ENCODE peak calls at places on chromosomes 5 and 9, in four cellular contexts. One of them, this sample, is unnamed.

GRCh38 chr5:73365990-73366667 is 82.4 kb downstream of the FOXD1 start:
- DNase-seq in psoas muscle: no peak
- DNase-seq in progenitor cell of endocrine pancreas: no peak
- DNase-seq in pancreas: no peak
- DNase-seq in this sample: no peak

GRCh38 chr9:112867275-112867991 is 23.2 kb downstream of the SLC46A2 start:
- DNase-seq in psoas muscle: no peak
- DNase-seq in progenitor cell of endocrine pancreas: no peak
- DNase-seq in pancreas: no peak
- DNase-seq in this sample: peak

GRCh38 chr5:172479784-172480115 is 25.4 kb upstream of the SH3PXD2B start:
- DNase-seq in psoas muscle: no peak
- DNase-seq in progenitor cell of endocrine pancreas: no peak
- DNase-seq in pancreas: no peak
- DNase-seq in this sample: no peak

GRCh38 chr5:122262107-122262506 is 49.9 kb upstream of the SNCAIP start:
- DNase-seq in psoas muscle: no peak
- DNase-seq in progenitor cell of endocrine pancreas: no peak
- DNase-seq in pancreas: no peak
- DNase-seq in this sample: no peak

GRCh38 chr9:114680266-114681011 is 1.6 kb downstream of the TEX48 start:
- DNase-seq in psoas muscle: no peak
- DNase-seq in progenitor cell of endocrine pancreas: no peak
- DNase-seq in pancreas: no peak
- DNase-seq in this sample: no peak

GRCh38 chr5:88727705-88728313 is 155.2 kb downstream of the MEF2C start:
- DNase-seq in psoas muscle: no peak
- DNase-seq in progenitor cell of endocrine pancreas: no peak
- DNase-seq in pancreas: no peak
- DNase-seq in this sample: no peak

GRCh38 chr5:180289433-180289832 is 2.5 kb downstream of the MAPK9 start:
- DNase-seq in psoas muscle: no peak
- DNase-seq in progenitor cell of endocrine pancreas: no peak
- DNase-seq in pancreas: peak
- DNase-seq in this sample: no peak

GRCh38 chr5:94745786-94746730 is 127.6 kb downstream of the SLF1 start:
- DNase-seq in psoas muscle: no peak
- DNase-seq in progenitor cell of endocrine pancreas: no peak
- DNase-seq in pancreas: no peak
- DNase-seq in this sample: no peak

GRCh38 chr5:178624626-178625546 is 2.0 kb downstream of the CLK4 start:
- DNase-seq in psoas muscle: no peak
- DNase-seq in progenitor cell of endocrine pancreas: no peak
- DNase-seq in pancreas: no peak
- DNase-seq in this sample: no peak

GRCh38 chr9:80995759-80996158 is 693.6 kb downstream of the TLE1 start:
- DNase-seq in psoas muscle: no peak
- DNase-seq in progenitor cell of endocrine pancreas: no peak
- DNase-seq in pancreas: no peak
- DNase-seq in this sample: no peak

GRCh38 chr5:74682636-74683035 is 2.4 kb upstream of the HEXB start:
- DNase-seq in psoas muscle: no peak
- DNase-seq in progenitor cell of endocrine pancreas: no peak
- DNase-seq in pancreas: no peak
- DNase-seq in this sample: no peak

GRCh38 chr5:98763001-98763630 is 10.3 kb upstream of the RGMB start:
- DNase-seq in psoas muscle: no peak
- DNase-seq in progenitor cell of endocrine pancreas: no peak
- DNase-seq in pancreas: no peak
- DNase-seq in this sample: no peak

GRCh38 chr5:117731445-117731844 is 1156.8 kb upstream of the SEMA6A start:
- DNase-seq in psoas muscle: no peak
- DNase-seq in progenitor cell of endocrine pancreas: no peak
- DNase-seq in pancreas: no peak
- DNase-seq in this sample: no peak

GRCh38 chr9:133960568-133961129 is 31.5 kb downstream of the VAV2 start:
- DNase-seq in psoas muscle: peak
- DNase-seq in progenitor cell of endocrine pancreas: no peak
- DNase-seq in pancreas: peak
- DNase-seq in this sample: peak

GRCh38 chr5:6543830-6544560 is 88.8 kb downstream of the NSUN2 start:
- DNase-seq in psoas muscle: no peak
- DNase-seq in progenitor cell of endocrine pancreas: no peak
- DNase-seq in pancreas: no peak
- DNase-seq in this sample: no peak

GRCh38 chr9:102840356-102840755 is 154.8 kb upstream of the CYLC2 start:
- DNase-seq in psoas muscle: no peak
- DNase-seq in progenitor cell of endocrine pancreas: no peak
- DNase-seq in pancreas: no peak
- DNase-seq in this sample: no peak

GRCh38 chr9:136049451-136050265 is 45.4 kb downstream of the NACC2 start:
- DNase-seq in psoas muscle: no peak
- DNase-seq in progenitor cell of endocrine pancreas: no peak
- DNase-seq in pancreas: peak
- DNase-seq in this sample: no peak

GRCh38 chr5:123835421-123835820 is 323.4 kb downstream of the CSNK1G3 start:
- DNase-seq in psoas muscle: no peak
- DNase-seq in progenitor cell of endocrine pancreas: no peak
- DNase-seq in pancreas: no peak
- DNase-seq in this sample: no peak

GRCh38 chr9:124507880-124508432 is 757 bp upstream of the NR5A1 start:
- DNase-seq in psoas muscle: no peak
- DNase-seq in progenitor cell of endocrine pancreas: no peak
- DNase-seq in pancreas: no peak
- DNase-seq in this sample: peak

GRCh38 chr9:104773118-104773517 is 9.2 kb downstream of the NIPSNAP3B start:
- DNase-seq in psoas muscle: no peak
- DNase-seq in progenitor cell of endocrine pancreas: no peak
- DNase-seq in pancreas: no peak
- DNase-seq in this sample: no peak

GRCh38 chr9:126891676-126892075 is 22.9 kb upstream of the RALGPS1 start:
- DNase-seq in psoas muscle: no peak
- DNase-seq in progenitor cell of endocrine pancreas: no peak
- DNase-seq in pancreas: no peak
- DNase-seq in this sample: no peak

GRCh38 chr9:124363326-124364096 is 51.7 kb downstream of the PSMB7 start:
- DNase-seq in psoas muscle: no peak
- DNase-seq in progenitor cell of endocrine pancreas: no peak
- DNase-seq in pancreas: no peak
- DNase-seq in this sample: no peak

GRCh38 chr5:10709409-10709808 is 51.6 kb downstream of the DAP start:
- DNase-seq in psoas muscle: no peak
- DNase-seq in progenitor cell of endocrine pancreas: no peak
- DNase-seq in pancreas: no peak
- DNase-seq in this sample: no peak

GRCh38 chr9:136016882-136017812 is 56.0 kb upstream of the UBAC1 start:
- DNase-seq in psoas muscle: peak
- DNase-seq in progenitor cell of endocrine pancreas: no peak
- DNase-seq in pancreas: peak
- DNase-seq in this sample: peak

DNA sequence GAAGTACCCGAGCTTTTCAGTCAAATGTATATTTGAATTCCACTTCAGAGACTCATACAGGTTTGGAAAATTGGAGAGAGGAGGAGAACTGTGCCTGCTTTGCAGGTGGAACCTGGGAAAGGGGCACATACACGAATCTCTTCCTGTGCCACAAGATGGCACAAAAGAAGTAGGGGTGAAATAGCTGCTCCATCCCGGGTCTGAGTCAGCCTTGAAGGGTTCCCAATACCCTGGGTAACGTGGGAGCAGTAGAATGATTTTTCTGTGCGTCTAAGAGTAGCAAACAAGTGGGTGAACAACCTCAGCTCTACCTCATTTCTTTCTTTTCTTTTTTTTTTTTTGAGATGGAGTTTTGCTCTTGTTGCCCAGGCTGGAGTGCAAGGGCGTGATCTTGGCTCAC is 73.3 kb upstream of the PANK3 start:
- DNase-seq in psoas muscle: no peak
- DNase-seq in progenitor cell of endocrine pancreas: no peak
- DNase-seq in pancreas: no peak
- DNase-seq in this sample: no peak
- TF ChIP-seq CTCF in psoas muscle: no peak
- TF ChIP-seq CTCF in progenitor cell of endocrine pancreas: no peak
- TF ChIP-seq CTCF in pancreas: no peak
- TF ChIP-seq CTCF in this sample: no peak

GRCh38 chr5:132369471-132370240 is at the start of gene SLC22A5:
- DNase-seq in psoas muscle: peak
- DNase-seq in progenitor cell of endocrine pancreas: peak
- DNase-seq in pancreas: peak
- DNase-seq in this sample: peak

GRCh38 chr5:132372122-132372521 is 2.6 kb downstream of the SLC22A5 start:
- DNase-seq in psoas muscle: no peak
- DNase-seq in progenitor cell of endocrine pancreas: no peak
- DNase-seq in pancreas: no peak
- DNase-seq in this sample: no peak

GRCh38 chr5:132371603-132371994 is 2.1 kb downstream of the SLC22A5 start:
- DNase-seq in psoas muscle: no peak
- DNase-seq in progenitor cell of endocrine pancreas: no peak
- DNase-seq in pancreas: no peak
- DNase-seq in this sample: no peak

GRCh38 chr5:132370241-132370820 is 821 bp downstream of the SLC22A5 start:
- DNase-seq in psoas muscle: no peak
- DNase-seq in progenitor cell of endocrine pancreas: no peak
- DNase-seq in pancreas: peak
- DNase-seq in this sample: peak

DNA sequence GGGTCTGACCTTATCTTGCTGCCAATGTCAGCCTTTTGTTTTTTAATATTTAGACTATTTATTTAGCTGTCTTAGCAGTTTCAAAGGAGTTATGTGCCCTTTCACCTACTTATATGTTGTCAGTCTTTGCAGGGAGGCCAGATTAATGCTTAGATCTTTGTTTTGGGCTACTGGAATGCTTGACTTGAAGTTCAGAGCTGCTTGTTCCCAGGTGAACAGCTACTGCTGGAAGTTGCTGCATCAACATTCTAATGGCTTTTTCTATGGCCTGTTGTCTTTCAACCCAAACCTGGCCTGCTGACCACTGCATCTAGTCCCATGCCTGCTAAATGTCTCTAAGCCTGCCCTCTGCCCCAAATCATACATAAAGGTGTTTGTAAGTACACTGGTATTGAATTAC is 3.0 kb downstream of the SLC22A5 start:
- DNase-seq in psoas muscle: no peak
- DNase-seq in progenitor cell of endocrine pancreas: no peak
- DNase-seq in pancreas: no peak
- DNase-seq in this sample: no peak
- TF ChIP-seq CTCF in psoas muscle: no peak
- TF ChIP-seq CTCF in progenitor cell of endocrine pancreas: no peak
- TF ChIP-seq CTCF in pancreas: no peak
- TF ChIP-seq CTCF in this sample: no peak

DNA sequence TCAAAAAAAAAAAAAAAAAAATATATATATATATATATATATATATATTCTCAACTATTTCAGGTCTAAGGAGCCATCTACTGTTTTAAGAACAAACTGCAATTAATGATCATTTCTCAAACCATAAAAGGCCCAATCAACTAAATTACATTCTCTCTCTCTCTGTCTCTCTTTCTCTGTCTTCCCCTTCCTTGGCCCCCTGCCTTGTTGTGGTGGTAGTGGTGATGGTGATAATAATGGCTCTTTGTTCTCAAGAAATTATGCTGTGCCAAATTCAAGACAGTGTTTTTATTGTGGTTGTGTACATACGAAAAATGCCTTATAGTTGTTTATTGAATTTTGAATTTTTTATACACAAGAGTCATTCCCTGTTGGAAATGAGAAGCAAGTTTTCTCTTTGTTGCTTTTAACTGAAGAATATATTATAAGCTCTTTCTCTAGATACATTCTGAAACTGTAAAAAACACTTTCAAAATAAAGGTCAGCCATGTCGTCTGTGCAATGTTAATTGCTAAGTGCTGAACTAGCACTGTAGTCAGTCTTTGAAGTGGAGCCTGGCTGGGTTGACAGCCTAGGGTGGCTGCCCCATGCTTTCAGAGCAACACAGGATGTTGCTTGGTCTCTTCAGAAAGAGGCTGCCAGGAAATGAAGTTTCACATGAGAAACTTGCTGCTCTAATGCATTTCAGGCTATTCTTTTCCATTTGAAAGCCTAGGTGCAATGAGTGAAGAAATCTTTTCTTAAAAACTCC is 96.0 kb downstream of the HINT1 start:
- DNase-seq in psoas muscle: no peak
- DNase-seq in progenitor cell of endocrine pancreas: no peak
- DNase-seq in pancreas: no peak
- DNase-seq in this sample: no peak
- TF ChIP-seq CTCF in psoas muscle: no peak
- TF ChIP-seq CTCF in progenitor cell of endocrine pancreas: no peak
- TF ChIP-seq CTCF in pancreas: no peak
- TF ChIP-seq CTCF in this sample: no peak

DNA sequence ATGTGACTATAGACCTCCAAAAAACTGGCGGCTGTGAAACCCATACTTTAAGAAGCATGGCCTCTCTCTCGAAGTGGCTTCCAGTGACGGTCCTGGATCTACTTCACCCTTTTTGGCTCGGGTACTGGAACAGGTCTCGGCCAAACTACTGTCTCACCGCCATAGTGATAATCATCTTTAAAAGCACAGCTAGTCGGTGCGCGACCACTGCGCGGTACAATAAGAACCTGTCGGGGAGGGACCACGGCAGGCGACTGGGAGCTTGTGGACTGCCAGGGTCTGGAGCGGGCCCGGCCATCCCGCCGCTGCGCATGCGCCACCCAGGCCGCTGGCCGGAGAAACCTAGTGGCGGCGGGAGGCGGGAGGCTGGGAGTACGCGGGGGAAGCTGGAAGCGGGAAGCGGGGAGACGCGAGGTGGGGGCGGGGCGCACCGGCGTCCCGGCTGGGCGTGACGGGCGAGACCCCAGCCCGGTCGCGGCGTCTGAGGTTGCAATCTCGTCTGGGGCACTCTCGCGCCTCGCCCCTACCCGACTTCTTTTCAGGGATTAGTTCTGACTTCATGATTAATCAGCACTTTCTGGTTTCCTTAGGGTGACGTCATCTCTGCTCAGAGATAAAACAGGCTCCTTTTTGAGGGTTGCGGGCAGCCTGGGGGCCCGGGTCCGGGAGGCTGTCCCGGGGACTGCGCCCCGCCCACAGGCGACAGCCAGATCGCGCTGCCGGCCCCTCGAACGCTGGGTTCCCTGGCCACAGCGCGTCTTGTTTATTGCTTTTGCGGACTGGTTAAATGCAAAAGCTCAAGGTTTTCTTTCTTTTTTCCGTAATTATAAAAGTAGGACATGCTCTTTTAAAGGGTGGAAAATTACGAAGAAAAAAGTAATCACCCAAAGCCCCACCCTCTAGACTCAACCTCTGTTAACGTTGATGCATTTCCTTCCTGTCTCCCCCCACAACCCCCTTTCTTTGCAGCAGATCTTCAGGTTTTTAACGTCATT is 266.8 kb downstream of the CWC27 start:
- DNase-seq in psoas muscle: peak
- DNase-seq in progenitor cell of endocrine pancreas: peak
- DNase-seq in pancreas: peak
- DNase-seq in this sample: peak
- TF ChIP-seq CTCF in psoas muscle: no peak
- TF ChIP-seq CTCF in progenitor cell of endocrine pancreas: no peak
- TF ChIP-seq CTCF in pancreas: no peak
- TF ChIP-seq CTCF in this sample: no peak